ENCODE peak calls at places on chromosomes 11 and 22, in six cellular contexts. One of them, this sample, is unnamed.

GRCh38 chr22:24937114-24937513 is 9.4 kb downstream of the LHFPL7 start:
- DNase-seq in tibial nerve: no peak
- DNase-seq in caudate nucleus: no peak
- DNase-seq in GM23248: peak
- DNase-seq in adrenal gland: no peak
- DNase-seq in HL-60: no peak
- DNase-seq in this sample: no peak

GRCh38 chr22:19195796-19196731 is 17.5 kb upstream of the SLC25A1 start:
- DNase-seq in tibial nerve: no peak
- DNase-seq in caudate nucleus: no peak
- DNase-seq in GM23248: no peak
- DNase-seq in adrenal gland: no peak
- DNase-seq in HL-60: no peak
- DNase-seq in this sample: no peak

GRCh38 chr11:18633256-18634139 is 644 bp downstream of the SPTY2D1 start:
- DNase-seq in tibial nerve: no peak
- DNase-seq in caudate nucleus: no peak
- DNase-seq in GM23248: peak
- DNase-seq in adrenal gland: no peak
- DNase-seq in HL-60: no peak
- DNase-seq in this sample: no peak

GRCh38 chr11:2990617-2991476 is 1.3 kb downstream of the NAP1L4 start:
- DNase-seq in tibial nerve: no peak
- DNase-seq in caudate nucleus: no peak
- DNase-seq in GM23248: peak
- DNase-seq in adrenal gland: peak
- DNase-seq in HL-60: no peak
- DNase-seq in this sample: no peak

GRCh38 chr11:128916037-128916572 is 24.9 kb downstream of the KCNJ5 start:
- DNase-seq in tibial nerve: no peak
- DNase-seq in caudate nucleus: no peak
- DNase-seq in GM23248: no peak
- DNase-seq in adrenal gland: no peak
- DNase-seq in HL-60: no peak
- DNase-seq in this sample: no peak

GRCh38 chr11:28919194-28919593 is 811.0 kb downstream of the METTL15 start:
- DNase-seq in tibial nerve: no peak
- DNase-seq in caudate nucleus: no peak
- DNase-seq in GM23248: peak
- DNase-seq in adrenal gland: no peak
- DNase-seq in HL-60: no peak
- DNase-seq in this sample: no peak

GRCh38 chr11:116376054-116376453 is 396.7 kb downstream of the BUD13 start:
- DNase-seq in tibial nerve: no peak
- DNase-seq in caudate nucleus: no peak
- DNase-seq in GM23248: no peak
- DNase-seq in adrenal gland: no peak
- DNase-seq in HL-60: no peak
- DNase-seq in this sample: no peak

GRCh38 chr11:115552151-115552550 is 47.9 kb upstream of the CADM1 start:
- DNase-seq in tibial nerve: no peak
- DNase-seq in caudate nucleus: no peak
- DNase-seq in GM23248: no peak
- DNase-seq in adrenal gland: no peak
- DNase-seq in HL-60: no peak
- DNase-seq in this sample: no peak

GRCh38 chr11:71145988-71146824 is 106.2 kb downstream of the SHANK2 start:
- DNase-seq in tibial nerve: no peak
- DNase-seq in caudate nucleus: no peak
- DNase-seq in GM23248: no peak
- DNase-seq in adrenal gland: no peak
- DNase-seq in HL-60: no peak
- DNase-seq in this sample: no peak

GRCh38 chr11:35237860-35238715 is 99.1 kb downstream of the CD44 start:
- DNase-seq in tibial nerve: no peak
- DNase-seq in caudate nucleus: peak
- DNase-seq in GM23248: no peak
- DNase-seq in adrenal gland: peak
- DNase-seq in HL-60: peak
- DNase-seq in this sample: no peak

GRCh38 chr22:37599161-37599560 is 9.5 kb upstream of the GGA1 start:
- DNase-seq in tibial nerve: no peak
- DNase-seq in caudate nucleus: peak
- DNase-seq in GM23248: no peak
- DNase-seq in adrenal gland: peak
- DNase-seq in HL-60: no peak
- DNase-seq in this sample: no peak

GRCh38 chr11:128575956-128576340 is 11.4 kb downstream of the ETS1 start:
- DNase-seq in tibial nerve: no peak
- DNase-seq in caudate nucleus: no peak
- DNase-seq in GM23248: peak
- DNase-seq in adrenal gland: peak
- DNase-seq in HL-60: no peak
- DNase-seq in this sample: no peak

GRCh38 chr11:76694664-76695063 is 24.1 kb upstream of the LRRC32 start:
- DNase-seq in tibial nerve: no peak
- DNase-seq in caudate nucleus: no peak
- DNase-seq in GM23248: peak
- DNase-seq in adrenal gland: no peak
- DNase-seq in HL-60: no peak
- DNase-seq in this sample: no peak

GRCh38 chr22:41245917-41246499 is 5.3 kb upstream of the CHADL start:
- DNase-seq in tibial nerve: no peak
- DNase-seq in caudate nucleus: no peak
- DNase-seq in GM23248: no peak
- DNase-seq in adrenal gland: no peak
- DNase-seq in HL-60: no peak
- DNase-seq in this sample: no peak

GRCh38 chr11:33256031-33256807 is 962 bp upstream of the HIPK3 start:
- DNase-seq in tibial nerve: no peak
- DNase-seq in caudate nucleus: peak
- DNase-seq in GM23248: peak
- DNase-seq in adrenal gland: no peak
- DNase-seq in HL-60: no peak
- DNase-seq in this sample: no peak

GRCh38 chr22:30426395-30427353 is 1.1 kb downstream of the MTFP1 start:
- DNase-seq in tibial nerve: peak
- DNase-seq in caudate nucleus: peak
- DNase-seq in GM23248: peak
- DNase-seq in adrenal gland: peak
- DNase-seq in HL-60: peak
- DNase-seq in this sample: no peak

GRCh38 chr11:92552942-92553341 is 328.3 kb downstream of the FAT3 start:
- DNase-seq in tibial nerve: no peak
- DNase-seq in caudate nucleus: no peak
- DNase-seq in GM23248: peak
- DNase-seq in adrenal gland: no peak
- DNase-seq in HL-60: no peak
- DNase-seq in this sample: no peak

GRCh38 chr11:12981879-12982531 is 27.1 kb upstream of the RASSF10 start:
- DNase-seq in tibial nerve: no peak
- DNase-seq in caudate nucleus: no peak
- DNase-seq in GM23248: peak
- DNase-seq in adrenal gland: no peak
- DNase-seq in HL-60: no peak
- DNase-seq in this sample: no peak

GRCh38 chr11:102836290-102836875 is 7.0 kb downstream of the MMP3 start:
- DNase-seq in tibial nerve: no peak
- DNase-seq in caudate nucleus: no peak
- DNase-seq in GM23248: peak
- DNase-seq in adrenal gland: no peak
- DNase-seq in HL-60: no peak
- DNase-seq in this sample: no peak

GRCh38 chr11:127000991-127001390 is 421 bp upstream of the KIRREL3 start:
- DNase-seq in tibial nerve: no peak
- DNase-seq in caudate nucleus: peak
- DNase-seq in GM23248: peak
- DNase-seq in adrenal gland: no peak
- DNase-seq in HL-60: no peak
- DNase-seq in this sample: no peak

GRCh38 chr11:12158926-12159325 is 48.5 kb downstream of the MICAL2 start:
- DNase-seq in tibial nerve: no peak
- DNase-seq in caudate nucleus: no peak
- DNase-seq in GM23248: no peak
- DNase-seq in adrenal gland: no peak
- DNase-seq in HL-60: no peak
- DNase-seq in this sample: no peak

DNA sequence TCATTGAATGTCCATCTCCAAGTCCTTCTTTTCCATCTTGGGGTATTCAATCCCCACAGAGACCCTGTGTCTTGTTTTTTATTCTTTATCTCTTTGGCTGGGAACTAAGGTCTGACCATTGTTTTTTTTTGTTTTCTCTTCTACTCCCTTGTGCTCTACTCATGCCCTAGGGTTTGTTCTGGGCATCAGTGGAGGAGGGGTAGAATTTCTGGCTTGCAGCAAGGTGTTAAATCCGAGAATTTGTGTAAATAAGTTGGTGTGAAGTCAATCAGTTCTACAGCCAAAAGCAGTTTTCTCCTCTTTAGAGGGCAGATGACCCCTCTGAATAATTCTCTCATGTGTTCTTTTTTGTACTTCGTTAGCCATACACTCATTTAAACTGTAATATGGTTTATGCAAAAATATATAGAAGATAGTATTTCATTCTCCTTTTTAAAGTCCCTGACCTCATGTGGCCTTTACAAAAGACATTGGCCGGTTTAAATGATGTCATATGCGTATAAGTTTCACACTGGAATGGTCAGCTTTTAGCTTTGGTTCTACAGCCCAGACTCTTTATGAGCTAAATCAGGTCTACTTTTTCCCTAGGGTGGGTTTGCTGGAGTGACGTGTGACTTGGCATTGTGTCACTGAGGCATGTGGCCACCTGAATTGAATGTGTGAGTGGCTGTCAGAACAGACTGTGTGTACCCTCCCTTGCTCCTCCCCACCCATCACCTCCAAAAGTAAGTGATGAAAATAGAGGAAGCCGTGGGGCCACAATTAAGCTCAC is 10.9 kb downstream of the CECR2 start:
- DNase-seq in tibial nerve: no peak
- DNase-seq in caudate nucleus: no peak
- DNase-seq in GM23248: no peak
- DNase-seq in adrenal gland: no peak
- DNase-seq in HL-60: no peak
- DNase-seq in this sample: no peak
- H3K27ac ChIP-seq in tibial nerve: no peak
- H3K27ac ChIP-seq in caudate nucleus: no peak
- H3K27ac ChIP-seq in GM23248: no peak
- H3K27ac ChIP-seq in adrenal gland: no peak
- H3K27ac ChIP-seq in HL-60: no peak
- H3K27ac ChIP-seq in this sample: no peak

GRCh38 chr11:118689852-118690552 is 10.6 kb upstream of the TREH start:
- DNase-seq in tibial nerve: peak
- DNase-seq in caudate nucleus: peak
- DNase-seq in GM23248: peak
- DNase-seq in adrenal gland: peak
- DNase-seq in HL-60: peak
- DNase-seq in this sample: peak
- H3K27ac ChIP-seq in tibial nerve: peak
- H3K27ac ChIP-seq in caudate nucleus: peak
- H3K27ac ChIP-seq in GM23248: peak
- H3K27ac ChIP-seq in adrenal gland: peak
- H3K27ac ChIP-seq in HL-60: peak
- H3K27ac ChIP-seq in this sample: peak

DNA sequence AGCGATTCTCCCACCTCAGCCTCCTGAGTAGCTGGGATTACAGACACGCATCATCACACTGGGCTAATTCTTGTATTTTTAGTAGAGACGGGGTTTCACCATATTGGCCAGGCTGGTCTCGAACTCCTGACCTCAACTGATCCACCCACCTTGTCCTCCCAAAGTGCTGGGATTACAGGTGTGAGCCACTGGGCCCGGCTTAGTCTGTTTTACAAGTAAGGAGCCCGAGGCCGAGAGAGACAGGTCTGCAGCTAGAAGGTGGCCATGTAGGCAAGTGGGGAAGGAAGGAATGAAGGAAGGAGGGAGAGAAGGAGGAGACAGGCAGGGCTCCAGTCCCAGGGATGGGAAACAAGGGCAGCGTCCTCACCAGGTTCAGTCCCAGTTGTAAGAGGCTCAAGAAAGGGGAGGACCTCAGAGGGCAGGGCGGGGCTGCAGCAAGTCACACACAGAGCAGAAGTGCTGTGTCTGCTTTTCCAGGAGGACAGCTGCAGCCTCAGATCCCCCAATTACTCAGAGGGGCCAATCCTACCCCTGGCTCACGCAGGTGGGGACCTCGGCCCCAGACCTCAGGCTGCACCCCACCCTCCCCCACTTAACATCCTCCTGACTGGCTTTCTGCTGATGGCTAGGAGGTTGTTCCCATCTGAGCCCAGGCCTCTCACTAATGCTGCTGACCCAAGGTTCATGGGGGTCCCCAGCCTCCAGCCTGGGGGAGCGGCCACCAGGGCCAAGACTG is 53.8 kb upstream of the PRR5 start:
- DNase-seq in tibial nerve: no peak
- DNase-seq in caudate nucleus: no peak
- DNase-seq in GM23248: peak
- DNase-seq in adrenal gland: no peak
- DNase-seq in HL-60: no peak
- DNase-seq in this sample: no peak
- H3K27ac ChIP-seq in tibial nerve: peak
- H3K27ac ChIP-seq in caudate nucleus: no peak
- H3K27ac ChIP-seq in GM23248: peak
- H3K27ac ChIP-seq in adrenal gland: peak
- H3K27ac ChIP-seq in HL-60: no peak
- H3K27ac ChIP-seq in this sample: no peak

GRCh38 chr11:94272738-94273313 is 31.6 kb upstream of the IZUMO1R start:
- DNase-seq in tibial nerve: no peak
- DNase-seq in caudate nucleus: no peak
- DNase-seq in GM23248: no peak
- DNase-seq in adrenal gland: peak
- DNase-seq in HL-60: no peak
- DNase-seq in this sample: no peak
- H3K27ac ChIP-seq in tibial nerve: no peak
- H3K27ac ChIP-seq in caudate nucleus: no peak
- H3K27ac ChIP-seq in GM23248: no peak
- H3K27ac ChIP-seq in adrenal gland: peak
- H3K27ac ChIP-seq in HL-60: no peak
- H3K27ac ChIP-seq in this sample: no peak

GRCh38 chr11:47415091-47415854 is 6.9 kb downstream of the SLC39A13 start:
- DNase-seq in tibial nerve: no peak
- DNase-seq in caudate nucleus: no peak
- DNase-seq in GM23248: no peak
- DNase-seq in adrenal gland: no peak
- DNase-seq in HL-60: no peak
- DNase-seq in this sample: no peak
- H3K27ac ChIP-seq in tibial nerve: peak
- H3K27ac ChIP-seq in caudate nucleus: no peak
- H3K27ac ChIP-seq in GM23248: peak
- H3K27ac ChIP-seq in adrenal gland: peak
- H3K27ac ChIP-seq in HL-60: no peak
- H3K27ac ChIP-seq in this sample: no peak